ENCODE peak calls at places on chromosome 4, in seven cellular contexts. T, A, E, X, W, K and C are unnamed samples.

GRCh38 chr4:156497486-156497885 is 474.1 kb downstream of the PDGFC start:
- DNase-seq in X (no peak), A (no peak), W (no peak), E (no peak), K (no peak), T (no peak), C (no peak)

GRCh38 chr4:147994491-147995385 is 262.9 kb downstream of the ARHGAP10 start:
- DNase-seq in E (no peak), T (peak; percentile 53), K (no peak), W (no peak), A (no peak), X (no peak), C (no peak)

GRCh38 chr4:146469053-146469452 is 52.7 kb downstream of the SLC10A7 start:
- DNase-seq in E (no peak), A (no peak), K (no peak), W (no peak), T (no peak), X (no peak), C (no peak)

GRCh38 chr4:133270021-133270570 is 121.0 kb downstream of the PCDH10 start:
- DNase-seq in K (no peak), X (no peak), T (peak; percentile 0), E (no peak), W (no peak), A (no peak), C (no peak)

GRCh38 chr4:166657261-166657660 is 577.0 kb downstream of the SPOCK3 start:
- DNase-seq in A (no peak), K (no peak), W (no peak), X (no peak), E (no peak), T (peak; percentile 41), C (no peak)

GRCh38 chr4:55866973-55867574 is 13.6 kb downstream of the EXOC1 start:
- DNase-seq in E (peak; percentile 41), A (no peak), W (peak; percentile 80), T (peak; percentile 70), X (peak; percentile 18), K (peak; percentile 69), C (no peak)

GRCh38 chr4:78004270-78004669 is 52.9 kb upstream of the FRAS1 start:
- DNase-seq in W (peak; percentile 13), E (no peak), T (no peak), A (no peak), K (no peak), X (no peak), C (no peak)

GRCh38 chr4:38943355-38943754 is 75.7 kb downstream of the FAM114A1 start:
- DNase-seq in W (no peak), T (peak; percentile 23), E (no peak), A (no peak), X (no peak), K (no peak), C (peak; percentile 21)

GRCh38 chr4:1493540-1494287 is 87.5 kb upstream of the NKX1-1 start:
- DNase-seq in A (no peak), E (no peak), W (no peak), T (no peak), X (no peak), K (no peak), C (peak; percentile 30)

GRCh38 chr4:158649111-158649680 is 22.5 kb downstream of the C4orf46 start:
- DNase-seq in X (no peak), W (peak; percentile 55), E (no peak), T (peak; percentile 80), K (no peak), A (no peak), C (no peak)

GRCh38 chr4:73139991-73140390 is 70.5 kb upstream of the COX18 start:
- DNase-seq in X (peak; percentile 59), W (no peak), T (no peak), K (no peak), E (no peak), A (no peak), C (no peak)

GRCh38 chr4:119733431-119733830 is 104.8 kb upstream of the PDE5A start:
- DNase-seq in A (no peak), K (no peak), X (no peak), E (no peak), W (no peak), T (peak; percentile 35), C (no peak)

GRCh38 chr4:103996637-103997036 is 276.9 kb upstream of the TACR3 start:
- DNase-seq in X (peak; percentile 51), A (no peak), K (peak; percentile 78), E (no peak), T (peak; percentile 12), W (peak; percentile 69), C (peak; percentile 13)

GRCh38 chr4:53693408-53693807 is 102.1 kb upstream of the LNX1 start:
- DNase-seq in K (no peak), T (no peak), A (no peak), W (no peak), X (no peak), E (no peak), C (no peak)

GRCh38 chr4:57575465-57575864 is 465.3 kb upstream of the IGFBP7 start:
- DNase-seq in X (no peak), W (no peak), K (no peak), A (no peak), T (no peak), E (no peak), C (no peak)

GRCh38 chr4:126395661-126396060 is 1080.9 kb downstream of the FAT4 start:
- DNase-seq in E (no peak), K (no peak), A (no peak), T (peak; percentile 4), X (no peak), W (peak; percentile 18), C (no peak)

GRCh38 chr4:6507345-6507744 is 34.9 kb upstream of the PPP2R2C start:
- DNase-seq in K (no peak), A (no peak), W (no peak), T (no peak), E (no peak), X (no peak), C (no peak)

GRCh38 chr4:16217300-16218051 is 8.8 kb downstream of the TAPT1 start:
- DNase-seq in X (no peak), A (no peak), K (no peak), E (no peak), T (no peak), W (no peak), C (no peak)

GRCh38 chr4:106746451-106746850 is 289.7 kb downstream of the DKK2 start:
- DNase-seq in X (no peak), E (peak; percentile 62), A (no peak), K (no peak), W (peak; percentile 80), T (no peak), C (no peak)

GRCh38 chr4:48931459-48931858 is 24.9 kb upstream of the OCIAD2 start:
- DNase-seq in K (no peak), X (no peak), A (no peak), E (no peak), W (peak; percentile 21), T (no peak), C (no peak)

GRCh38 chr4:84965558-84966381 is 720 bp downstream of the WDFY3 start:
- DNase-seq in E (no peak), K (peak; percentile 68), X (peak; percentile 63), W (peak; percentile 74), T (peak; percentile 31), A (no peak), C (peak; percentile 81)

GRCh38 chr4:183987987-183988392 is 82.9 kb downstream of the STOX2 start:
- DNase-seq in T (peak; percentile 95), A (no peak), X (peak; percentile 83), K (peak; percentile 91), W (peak; percentile 95), E (peak; percentile 47), C (no peak)

GRCh38 chr4:88021824-88022223 is 14.4 kb downstream of the PKD2 start:
- DNase-seq in A (no peak), X (no peak), W (peak; percentile 23), E (no peak), T (peak; percentile 14), K (no peak), C (no peak)

DNA sequence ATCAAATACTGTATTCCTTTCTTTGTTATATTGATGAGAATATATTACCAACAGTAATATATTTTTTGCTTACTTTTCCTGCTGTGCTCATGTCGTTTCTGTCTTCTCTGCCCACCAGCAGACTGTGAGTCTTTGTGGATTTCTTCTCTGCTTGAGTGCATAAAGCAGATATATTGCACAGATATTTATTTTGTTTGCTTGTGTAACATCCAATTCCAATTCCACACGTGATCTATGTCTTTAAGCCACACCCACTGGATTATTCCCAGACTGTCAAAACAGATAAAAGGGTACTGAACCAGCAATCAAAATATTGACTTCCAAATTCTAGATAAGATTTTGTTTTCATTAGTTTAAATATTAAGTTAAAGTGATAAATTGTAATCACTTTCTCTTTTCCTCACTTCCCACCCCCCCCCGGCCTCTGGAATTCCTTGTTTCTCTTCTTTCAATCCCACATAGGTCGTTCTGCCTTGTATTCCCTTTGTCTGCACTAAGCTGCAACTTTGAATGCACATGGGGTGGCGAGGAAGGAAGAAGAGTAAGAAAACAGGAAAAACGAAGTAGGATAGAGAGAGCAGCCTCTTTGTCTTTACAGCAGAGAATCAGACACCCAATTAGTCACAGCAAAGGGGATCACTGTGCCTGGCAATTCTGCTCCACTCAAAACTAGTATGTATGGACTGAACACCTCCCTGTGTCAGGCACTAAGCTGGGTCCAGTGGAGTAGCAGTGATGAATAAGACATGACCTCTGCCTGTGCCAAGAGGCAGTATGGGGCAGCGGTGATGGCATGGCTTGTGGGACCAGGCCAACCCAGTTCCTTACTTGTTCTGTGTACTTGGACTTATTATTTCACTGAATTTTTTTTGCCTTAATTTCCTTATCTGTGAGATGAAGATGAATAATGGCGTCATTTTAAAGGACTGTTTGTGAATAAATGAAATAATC is at the start of gene ADH1B:
- DNase-seq in W (no peak), T (peak; percentile 79), A (no peak), E (no peak), K (no peak), X (peak; percentile 27), C (peak; percentile 21)
- H3K4me3 ChIP-seq in W (no peak within 1 kb of the TSS), T (peak within 1 kb of the TSS; percentile 66), A (no peak within 1 kb of the TSS), E (no peak within 1 kb of the TSS), K (no peak within 1 kb of the TSS), X (no peak within 1 kb of the TSS), C (no peak within 1 kb of the TSS)

DNA sequence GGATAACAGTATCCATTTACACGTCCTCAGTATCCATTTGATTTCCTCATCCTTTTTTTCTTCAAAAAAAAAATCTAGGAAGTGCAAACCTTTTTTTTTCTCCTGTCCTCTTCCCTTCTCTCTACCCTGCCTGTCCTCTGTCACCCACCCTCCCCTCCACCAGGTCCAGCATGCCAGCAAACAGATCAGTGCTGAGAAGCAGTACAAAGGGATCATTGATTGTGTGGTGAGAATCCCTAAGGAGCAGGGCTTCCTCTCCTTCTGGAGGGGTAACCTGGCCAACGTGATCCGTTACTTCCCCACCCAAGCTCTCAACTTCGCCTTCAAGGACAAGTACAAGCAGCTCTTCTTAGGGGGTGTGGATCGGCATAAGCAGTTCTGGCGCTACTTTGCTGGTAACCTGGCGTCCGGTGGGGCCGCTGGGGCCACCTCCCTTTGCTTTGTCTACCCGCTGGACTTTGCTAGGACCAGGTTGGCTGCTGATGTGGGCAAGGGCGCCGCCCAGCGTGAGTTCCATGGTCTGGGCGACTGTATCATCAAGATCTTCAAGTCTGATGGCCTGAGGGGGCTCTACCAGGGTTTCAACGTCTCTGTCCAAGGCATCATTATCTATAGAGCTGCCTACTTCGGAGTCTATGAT is 1.7 kb downstream of the SLC25A4 start:
- DNase-seq in T (no peak), X (no peak), K (no peak), A (no peak), E (no peak), W (no peak), C (no peak)
- H3K4me3 ChIP-seq in T (no peak overlapping the region), X (peak overlapping the region; percentile 23), K (no peak overlapping the region), A (no peak overlapping the region), E (no peak overlapping the region), W (no peak overlapping the region), C (no peak overlapping the region)

GRCh38 chr4:24582235-24582863 is 2.0 kb downstream of the DHX15 start:
- DNase-seq in T (no peak), X (no peak), W (peak; percentile 42), E (no peak), A (no peak), K (no peak), C (no peak)
- H3K4me3 ChIP-seq in T (peak overlapping the region; percentile 96), X (peak overlapping the region; percentile 73), W (peak overlapping the region; percentile 98), E (peak overlapping the region; percentile 83), A (peak overlapping the region; percentile 92), K (peak overlapping the region; percentile 77), C (no peak overlapping the region)

GRCh38 chr4:129179276-129179675 is 83.3 kb downstream of the C4orf33 start:
- DNase-seq in T (no peak), W (no peak), E (no peak), X (no peak), K (no peak), A (no peak), C (no peak)
- H3K4me3 ChIP-seq in T (no peak overlapping the region), W (no peak overlapping the region), E (no peak overlapping the region), X (no peak overlapping the region), K (no peak overlapping the region), A (no peak overlapping the region), C (no peak overlapping the region)